ENCODE peak calls at places on chromosomes 5 and 9, in seven cellular contexts. O is HCT116; W is lower lobe of right lung; N is mesendoderm; Y is naive thymus-derived CD4-positive, alpha-beta T cell; D is cardiac muscle cell; J is astrocyte. C is an unnamed sample.
A peak's percentile ranks its signal among the peaks of the same experiment; 100 is the strongest.

GRCh38 chr5:106412606-106413005 is 1258.1 kb downstream of the EFNA5 start:
- DNase-seq in O (no peak), W (no peak), N (no peak), Y (no peak), D (no peak), J (no peak), C (no peak)

GRCh38 chr5:32443145-32443540 is 1.4 kb downstream of the ZFR start:
- DNase-seq in O (no peak), W (no peak), N (no peak), Y (peak; percentile 1), D (no peak), J (peak; percentile 16), C (peak; percentile 43)

GRCh38 chr9:137970098-137970497 is 92.5 kb downstream of the CACNA1B start:
- DNase-seq in O (no peak), W (no peak), N (no peak), Y (no peak), D (no peak), J (no peak), C (no peak)

GRCh38 chr9:128614728-128615127 is 41.9 kb downstream of the DYNC2I2 start:
- DNase-seq in O (no peak), W (no peak), N (no peak), Y (no peak), D (no peak), J (no peak), C (no peak)

GRCh38 chr9:137971477-137972138 is 94.0 kb downstream of the CACNA1B start:
- DNase-seq in O (no peak), W (peak; percentile 41), N (no peak), Y (no peak), D (no peak), J (no peak), C (no peak)

GRCh38 chr9:130854835-130855234 is 19.8 kb downstream of the ABL1 start:
- DNase-seq in O (no peak), W (no peak), N (no peak), Y (no peak), D (no peak), J (no peak), C (no peak)

GRCh38 chr9:117178596-117179111 is 236.2 kb downstream of the ASTN2 start:
- DNase-seq in O (no peak), W (no peak), N (no peak), Y (no peak), D (no peak), J (peak; percentile 30), C (no peak)

GRCh38 chr5:946720-947625 is 54.3 kb downstream of the TRIP13 start:
- DNase-seq in O (no peak), W (no peak), N (no peak), Y (no peak), D (no peak), J (no peak), C (no peak)

GRCh38 chr9:33175633-33176325 is 8.6 kb upstream of the B4GALT1 start:
- DNase-seq in O (no peak), W (no peak), N (no peak), Y (no peak), D (no peak), J (no peak), C (no peak)

GRCh38 chr5:71810023-71810422 is 90.9 kb downstream of the CARTPT start:
- DNase-seq in O (no peak), W (no peak), N (peak; percentile 47), Y (no peak), D (no peak), J (no peak), C (no peak)

GRCh38 chr9:2810424-2811075 is 33.3 kb downstream of the PUM3 start:
- DNase-seq in O (no peak), W (no peak), N (peak; percentile 69), Y (no peak), D (no peak), J (peak; percentile 13), C (no peak)

GRCh38 chr9:135300346-135301141 is 179.0 kb upstream of the PPP1R26 start:
- DNase-seq in O (no peak), W (no peak), N (peak; percentile 21), Y (no peak), D (no peak), J (no peak), C (no peak)

GRCh38 chr5:117318528-117318927 is 743.9 kb upstream of the SEMA6A start:
- DNase-seq in O (peak; percentile 16), W (no peak), N (peak; percentile 79), Y (no peak), D (no peak), J (no peak), C (no peak)

GRCh38 chr9:124735121-124735520 is 36.0 kb downstream of the NR6A1 start:
- DNase-seq in O (peak; percentile 59), W (no peak), N (peak; percentile 74), Y (no peak), D (peak; percentile 56), J (peak; percentile 81), C (no peak)

GRCh38 chr5:173542964-173543363 is 73.5 kb downstream of the BOD1 start:
- DNase-seq in O (no peak), W (no peak), N (no peak), Y (no peak), D (no peak), J (no peak), C (no peak)

GRCh38 chr9:69122391-69123141 is 51.5 kb upstream of the TJP2 start:
- DNase-seq in O (peak; percentile 80), W (no peak), N (peak; percentile 80), Y (peak; percentile 30), D (peak; percentile 36), J (peak; percentile 85), C (no peak)

GRCh38 chr9:38682713-38683112 is 37.2 kb downstream of the FAM240B start:
- DNase-seq in O (peak; percentile 67), W (no peak), N (peak; percentile 95), Y (no peak), D (no peak), J (peak; percentile 93), C (no peak)

GRCh38 chr9:127123239-127123935 is 952 bp upstream of the ANGPTL2 start:
- DNase-seq in O (no peak), W (no peak), N (no peak), Y (no peak), D (no peak), J (no peak), C (no peak)

GRCh38 chr5:146761809-146762208 is 116.7 kb downstream of the PPP2R2B start:
- DNase-seq in O (no peak), W (no peak), N (no peak), Y (no peak), D (no peak), J (no peak), C (no peak)

GRCh38 chr9:21686738-21687137 is 115.7 kb upstream of the MTAP start:
- DNase-seq in O (no peak), W (no peak), N (no peak), Y (no peak), D (no peak), J (no peak), C (no peak)
- H3K4me3 ChIP-seq in O (no peak overlapping the region), W (no peak overlapping the region), N (no peak overlapping the region), Y (no peak overlapping the region), D (no peak overlapping the region), J (no peak overlapping the region), C (no peak overlapping the region)

GRCh38 chr5:36613771-36614656 is 7.6 kb downstream of the SLC1A3 start:
- DNase-seq in O (no peak), W (no peak), N (peak; percentile 71), Y (no peak), D (peak; percentile 31), J (no peak), C (no peak)

GRCh38 chr5:36611520-36612274 is 5.3 kb downstream of the SLC1A3 start:
- DNase-seq in O (no peak), W (no peak), N (no peak), Y (no peak), D (no peak), J (no peak), C (no peak)

GRCh38 chr5:36614657-36615308 is 8.4 kb downstream of the SLC1A3 start:
- DNase-seq in O (no peak), W (no peak), N (no peak), Y (no peak), D (no peak), J (no peak), C (no peak)

GRCh38 chr5:36610629-36611028 is 4.2 kb downstream of the SLC1A3 start:
- DNase-seq in O (no peak), W (no peak), N (no peak), Y (no peak), D (no peak), J (no peak), C (no peak)

GRCh38 chr5:36613241-36613640 is 6.8 kb downstream of the SLC1A3 start:
- DNase-seq in O (no peak), W (no peak), N (no peak), Y (no peak), D (no peak), J (no peak), C (no peak)
- H3K4me1 ChIP-seq in O (peaks cover 2% of the 10 kb centered on the region), W (no peaks in the 10 kb centered on the region), N (peaks cover 15% of the 10 kb centered on the region), Y (no peaks in the 10 kb centered on the region), D (peaks cover 42% of the 10 kb centered on the region), J (peaks cover 6% of the 10 kb centered on the region), C (no peaks in the 10 kb centered on the region)

GRCh38 chr9:105355810-105356209 is 92.0 kb upstream of the FSD1L start:
- DNase-seq in O (no peak), W (no peak), N (no peak), Y (peak; percentile 27), D (no peak), J (peak; percentile 59), C (peak; percentile 22)

GRCh38 chr9:105359899-105360298 is 87.9 kb upstream of the FSD1L start:
- DNase-seq in O (no peak), W (no peak), N (no peak), Y (no peak), D (no peak), J (peak; percentile 95), C (no peak)

GRCh38 chr9:105360344-105360743 is 87.5 kb upstream of the FSD1L start:
- DNase-seq in O (no peak), W (no peak), N (peak; percentile 43), Y (no peak), D (no peak), J (no peak), C (no peak)

GRCh38 chr9:105354448-105354847 is 93.4 kb upstream of the FSD1L start:
- DNase-seq in O (no peak), W (no peak), N (no peak), Y (no peak), D (no peak), J (no peak), C (no peak)

GRCh38 chr9:105357937-105358336 is 89.9 kb upstream of the FSD1L start:
- DNase-seq in O (no peak), W (no peak), N (no peak), Y (no peak), D (no peak), J (no peak), C (no peak)
- H3K27me3 ChIP-seq in O (no peaks in the 10 kb centered on the region), W (no peaks in the 10 kb centered on the region), N (no peaks in the 10 kb centered on the region), Y (no peaks in the 10 kb centered on the region), D (no peaks in the 10 kb centered on the region), J (no peaks in the 10 kb centered on the region), C (no peaks in the 10 kb centered on the region)

GRCh38 chr5:68137451-68138190 is 77.9 kb upstream of the PIK3R1 start:
- DNase-seq in O (no peak), W (no peak), N (no peak), Y (no peak), D (no peak), J (peak; percentile 72), C (no peak)

GRCh38 chr5:68139601-68140441 is 75.7 kb upstream of the PIK3R1 start:
- DNase-seq in O (no peak), W (no peak), N (peak; percentile 60), Y (no peak), D (no peak), J (peak; percentile 49), C (no peak)

GRCh38 chr5:68140763-68141162 is 74.8 kb upstream of the PIK3R1 start:
- DNase-seq in O (no peak), W (no peak), N (no peak), Y (no peak), D (no peak), J (no peak), C (no peak)

GRCh38 chr5:68141494-68141893 is 74.1 kb upstream of the PIK3R1 start:
- DNase-seq in O (no peak), W (no peak), N (no peak), Y (no peak), D (no peak), J (peak; percentile 66), C (peak; percentile 22)
- H3K4me3 ChIP-seq in O (no peak overlapping the region), W (no peak overlapping the region), N (no peak overlapping the region), Y (no peak overlapping the region), D (no peak overlapping the region), J (no peak overlapping the region), C (no peak overlapping the region)